ENCODE peak calls at places on chromosomes 7 and 10, in five cellular contexts. E is psoas muscle, W is left cardiac atrium, J is NCI-H774, F is NCI-H460. O is an unnamed sample.

GRCh38 chr7:30851651-30852359 is 59.8 kb upstream of the AQP1 start:
- DNase-seq in E (no peak), W (no peak), J (no peak), F (no peak), O (no peak)

GRCh38 chr7:74002474-74003017 is 25.4 kb upstream of the ELN start:
- DNase-seq in E (peak), W (peak), J (no peak), F (peak), O (no peak)

GRCh38 chr10:80459047-80459865 is 5.1 kb downstream of the TSPAN14 start:
- DNase-seq in E (peak), W (peak), J (no peak), F (no peak), O (peak)

GRCh38 chr10:83179371-83179770 is 959.9 kb upstream of the GHITM start:
- DNase-seq in E (no peak), W (no peak), J (no peak), F (no peak), O (no peak)

GRCh38 chr7:134705716-134706115 is 59.1 kb downstream of the BPGM start:
- DNase-seq in E (no peak), W (no peak), J (no peak), F (no peak), O (no peak)

GRCh38 chr10:22617516-22617915 is 96.9 kb downstream of the PIP4K2A start:
- DNase-seq in E (no peak), W (no peak), J (no peak), F (no peak), O (no peak)

GRCh38 chr7:130022115-130022514 is 29.1 kb downstream of the ZC3HC1 start:
- DNase-seq in E (peak), W (no peak), J (no peak), F (no peak), O (no peak)

GRCh38 chr7:12722136-12722535 is 34.7 kb downstream of the ARL4A start:
- DNase-seq in E (no peak), W (no peak), J (no peak), F (no peak), O (no peak)

GRCh38 chr10:77983384-77984341 is 45.7 kb downstream of the POLR3A start:
- DNase-seq in E (no peak), W (no peak), J (no peak), F (peak), O (no peak)

GRCh38 chr7:91266931-91267557 is 2.8 kb downstream of the FZD1 start:
- DNase-seq in E (no peak), W (peak), J (no peak), F (no peak), O (no peak)

GRCh38 chr7:155702616-155703015 is 58.2 kb downstream of the RBM33 start:
- DNase-seq in E (no peak), W (no peak), J (no peak), F (no peak), O (no peak)

GRCh38 chr10:116526219-116526618 is 19.5 kb upstream of the PNLIP start:
- DNase-seq in E (no peak), W (no peak), J (no peak), F (no peak), O (no peak)

GRCh38 chr10:111360260-111360925 is 283.6 kb downstream of the ADRA2A start:
- DNase-seq in E (no peak), W (no peak), J (no peak), F (peak), O (peak)

GRCh38 chr7:120741371-120742042 is 116.4 kb downstream of the TSPAN12 start:
- DNase-seq in E (no peak), W (no peak), J (peak), F (no peak), O (peak)

GRCh38 chr10:113052076-113052830 is 102.2 kb downstream of the TCF7L2 start:
- DNase-seq in E (no peak), W (no peak), J (no peak), F (no peak), O (no peak)

GRCh38 chr7:107742678-107743566 is 1.0 kb upstream of the CBLL1 start:
- DNase-seq in E (peak), W (peak), J (peak), F (no peak), O (peak)

GRCh38 chr10:70335246-70335613 is 47.2 kb downstream of the LRRC20 start:
- DNase-seq in E (peak), W (peak), J (no peak), F (no peak), O (no peak)

GRCh38 chr7:141028767-141029166 is 14.0 kb upstream of the MRPS33 start:
- DNase-seq in E (no peak), W (no peak), J (no peak), F (no peak), O (no peak)

GRCh38 chr10:79176052-79176501 is 107.3 kb downstream of the ZMIZ1 start:
- DNase-seq in E (no peak), W (no peak), J (no peak), F (no peak), O (no peak)

GRCh38 chr10:84138478-84139125 is 707 bp upstream of the GHITM start:
- DNase-seq in E (peak), W (peak), J (peak), F (peak), O (no peak)

GRCh38 chr10:23191764-23192395 is at the start of gene PTF1A:
- DNase-seq in E (no peak), W (no peak), J (no peak), F (no peak), O (no peak)

GRCh38 chr7:122893486-122893885 is 7.2 kb upstream of the CADPS2 start:
- DNase-seq in E (no peak), W (no peak), J (no peak), F (no peak), O (no peak)

GRCh38 chr7:39153647-39154046 is 175.9 kb downstream of the POU6F2 start:
- DNase-seq in E (no peak), W (no peak), J (no peak), F (no peak), O (no peak)

GRCh38 chr7:10560497-10560896 is 413.2 kb upstream of the PHF14 start:
- DNase-seq in E (no peak), W (no peak), J (no peak), F (no peak), O (no peak)

GRCh38 chr7:34747842-34748241 is 89.8 kb downstream of the NPSR1 start:
- DNase-seq in E (no peak), W (no peak), J (peak), F (no peak), O (peak)

GRCh38 chr10:29767958-29768357 is 133.2 kb upstream of the SVIL start:
- DNase-seq in E (no peak), W (no peak), J (no peak), F (no peak), O (no peak)

GRCh38 chr7:74575083-74575803 is 82.3 kb upstream of the GTF2I start:
- DNase-seq in E (no peak), W (no peak), J (no peak), F (no peak), O (no peak)

GRCh38 chr7:50626286-50626685 is 61.1 kb upstream of the DDC start:
- DNase-seq in E (no peak), W (no peak), J (no peak), F (no peak), O (no peak)

GRCh38 chr10:86684305-86684704 is 16.0 kb downstream of the LDB3 start:
- DNase-seq in E (peak), W (peak), J (no peak), F (no peak), O (no peak)

GRCh38 chr10:33248638-33249037 is 85.8 kb downstream of the NRP1 start:
- DNase-seq in E (no peak), W (no peak), J (no peak), F (no peak), O (no peak)

GRCh38 chr10:99234739-99235468 is 748 bp downstream of the HPSE2 start:
- DNase-seq in E (no peak), W (no peak), J (no peak), F (no peak), O (no peak)

GRCh38 chr10:73768881-73769280 is 13.0 kb upstream of the CHCHD1 start:
- DNase-seq in E (no peak), W (no peak), J (no peak), F (no peak), O (no peak)

GRCh38 chr7:8714791-8715190 is 281.4 kb downstream of the NXPH1 start:
- DNase-seq in E (no peak), W (no peak), J (no peak), F (no peak), O (no peak)